ENCODE peak calls at places on chromosomes 3 and 15, in seven cellular contexts. F, O, T, Q, M, D and N are unnamed samples. For H3K36me3, the result is how much of the 10 kb centered on the place peaks cover.

GRCh38 chr3:132596816-132597433 is at the start of gene ACKR4:
- DNase-seq in D (no peak), Q (no peak), O (no peak), T (no peak), M (peak), F (no peak), N (no peak)

GRCh38 chr3:152595975-152596832 is 238.7 kb upstream of the P2RY1 start:
- DNase-seq in T (no peak), F (peak), D (peak), O (peak), Q (peak), M (peak), N (peak)

GRCh38 chr3:127254730-127255129 is 33.1 kb downstream of the PRR20G start:
- DNase-seq in Q (peak), D (no peak), O (no peak), F (no peak), T (no peak), M (peak), N (no peak)

GRCh38 chr15:99507016-99507731 is 58.6 kb upstream of the MEF2A start:
- DNase-seq in O (no peak), F (no peak), D (no peak), T (no peak), M (peak), Q (peak), N (no peak)

GRCh38 chr3:78281381-78281780 is 1241.5 kb downstream of the ROBO2 start:
- DNase-seq in O (no peak), M (no peak), F (no peak), T (no peak), Q (no peak), D (no peak), N (no peak)

GRCh38 chr15:79015416-79015815 is 70.6 kb upstream of the CTSH start:
- DNase-seq in O (no peak), F (no peak), Q (no peak), D (no peak), M (no peak), T (no peak), N (no peak)

GRCh38 chr3:161264771-161265343 is 43.7 kb downstream of the NMD3 start:
- DNase-seq in M (no peak), D (no peak), T (no peak), Q (no peak), F (no peak), O (no peak), N (no peak)

GRCh38 chr3:51937611-51938450 is 3.9 kb downstream of the RRP9 start:
- DNase-seq in T (peak), Q (no peak), D (peak), O (no peak), F (no peak), M (no peak), N (no peak)

GRCh38 chr3:42780398-42780797 is 7.3 kb upstream of the CCDC13 start:
- DNase-seq in D (no peak), T (no peak), O (no peak), M (no peak), F (no peak), Q (no peak), N (no peak)

GRCh38 chr3:104717828-104718196 is 648.9 kb upstream of the ALCAM start:
- DNase-seq in M (peak), O (no peak), D (no peak), F (no peak), Q (no peak), T (no peak), N (no peak)

GRCh38 chr15:41568350-41569017 is 9.5 kb downstream of the TYRO3 start:
- DNase-seq in M (peak), T (no peak), Q (no peak), D (peak), F (no peak), O (no peak), N (no peak)

GRCh38 chr3:183247190-183247589 is 5.9 kb upstream of the B3GNT5 start:
- DNase-seq in O (no peak), F (no peak), M (peak), D (no peak), Q (no peak), T (no peak), N (no peak)

GRCh38 chr15:82847703-82848102 is 38.3 kb downstream of the WHAMM start:
- DNase-seq in O (no peak), T (no peak), D (no peak), Q (no peak), F (no peak), M (no peak), N (no peak)

GRCh38 chr3:179958759-179959158 is 78.0 kb downstream of the PEX5L start:
- DNase-seq in Q (no peak), M (no peak), O (no peak), T (no peak), D (no peak), F (no peak), N (no peak)

GRCh38 chr15:61794881-61795280 is 265.4 kb downstream of the VPS13C start:
- DNase-seq in Q (no peak), D (no peak), M (no peak), O (no peak), F (no peak), T (no peak), N (no peak)

GRCh38 chr3:8581806-8582436 is 62.7 kb downstream of the SSUH2 start:
- DNase-seq in O (no peak), T (no peak), Q (no peak), D (no peak), M (no peak), F (no peak), N (no peak)

GRCh38 chr3:61158152-61158551 is 93.1 kb downstream of the FHIT start:
- DNase-seq in M (no peak), F (no peak), O (no peak), Q (no peak), D (no peak), T (no peak), N (no peak)

GRCh38 chr3:113844622-113845222 is 6.1 kb downstream of the GRAMD1C start:
- DNase-seq in O (no peak), Q (peak), T (no peak), M (peak), F (no peak), D (no peak), N (no peak)

GRCh38 chr3:97495896-97496295 is 268.7 kb upstream of the ARL6 start:
- DNase-seq in D (no peak), F (no peak), M (no peak), T (no peak), Q (no peak), O (no peak), N (no peak)

GRCh38 chr3:183298708-183299153 is 45.7 kb downstream of the B3GNT5 start:
- DNase-seq in F (peak), Q (peak), T (peak), D (no peak), M (peak), O (peak), N (no peak)

GRCh38 chr3:45012577-45012976 is 13.5 kb upstream of the CLEC3B start:
- DNase-seq in Q (no peak), T (no peak), D (no peak), O (no peak), F (no peak), M (no peak), N (no peak)

GRCh38 chr3:13189639-13190375 is 116.6 kb upstream of the IQSEC1 start:
- DNase-seq in T (no peak), F (peak), M (peak), O (no peak), Q (no peak), D (no peak), N (no peak)

GRCh38 chr3:113668015-113668414 is 28.4 kb downstream of the USF3 start:
- DNase-seq in M (peak), F (peak), D (no peak), Q (peak), T (no peak), O (no peak), N (no peak)

GRCh38 chr15:74215958-74216357 is 13.4 kb upstream of the STRA6 start:
- DNase-seq in O (no peak), Q (no peak), M (no peak), F (no peak), T (no peak), D (no peak), N (no peak)

GRCh38 chr3:18758047-18758704 is 333.0 kb upstream of the SATB1 start:
- DNase-seq in Q (peak), O (peak), F (peak), M (peak), D (no peak), T (no peak), N (peak)

GRCh38 chr3:133882986-133883586 is 12.6 kb downstream of the RAB6B start:
- DNase-seq in T (no peak), M (no peak), O (no peak), F (no peak), D (peak), Q (no peak), N (no peak)

GRCh38 chr3:27533718-27534578 is 49.8 kb upstream of the SLC4A7 start:
- DNase-seq in F (peak), D (peak), M (peak), O (peak), T (peak), Q (peak), N (peak)

GRCh38 chr3:195256639-195257453 is 14.1 kb downstream of the XXYLT1 start:
- DNase-seq in D (no peak), T (peak), F (no peak), O (no peak), M (no peak), Q (no peak), N (no peak)

GRCh38 chr3:56930706-56931105 is 129.0 kb upstream of the ARHGEF3 start:
- DNase-seq in T (no peak), O (no peak), D (no peak), F (no peak), Q (peak), M (no peak), N (no peak)

GRCh38 chr3:56928379-56929068 is 126.8 kb upstream of the ARHGEF3 start:
- DNase-seq in M (peak), T (no peak), Q (peak), D (no peak), F (no peak), O (no peak), N (no peak)

GRCh38 chr3:56932858-56933257 is 127.6 kb upstream of the SPATA12 start:
- DNase-seq in F (no peak), M (no peak), Q (no peak), T (no peak), D (no peak), O (no peak), N (no peak)

GRCh38 chr3:56931816-56932215 is 128.6 kb upstream of the SPATA12 start:
- DNase-seq in Q (no peak), D (no peak), F (no peak), M (no peak), T (no peak), O (no peak), N (no peak)

GRCh38 chr3:56929809-56930615 is 128.3 kb upstream of the ARHGEF3 start:
- DNase-seq in M (no peak), O (no peak), Q (no peak), T (no peak), F (no peak), D (no peak), N (no peak)
- H3K4me3 ChIP-seq in M (no peak), O (no peak), Q (no peak), T (no peak), F (no peak), D (no peak), N (no peak)

DNA sequence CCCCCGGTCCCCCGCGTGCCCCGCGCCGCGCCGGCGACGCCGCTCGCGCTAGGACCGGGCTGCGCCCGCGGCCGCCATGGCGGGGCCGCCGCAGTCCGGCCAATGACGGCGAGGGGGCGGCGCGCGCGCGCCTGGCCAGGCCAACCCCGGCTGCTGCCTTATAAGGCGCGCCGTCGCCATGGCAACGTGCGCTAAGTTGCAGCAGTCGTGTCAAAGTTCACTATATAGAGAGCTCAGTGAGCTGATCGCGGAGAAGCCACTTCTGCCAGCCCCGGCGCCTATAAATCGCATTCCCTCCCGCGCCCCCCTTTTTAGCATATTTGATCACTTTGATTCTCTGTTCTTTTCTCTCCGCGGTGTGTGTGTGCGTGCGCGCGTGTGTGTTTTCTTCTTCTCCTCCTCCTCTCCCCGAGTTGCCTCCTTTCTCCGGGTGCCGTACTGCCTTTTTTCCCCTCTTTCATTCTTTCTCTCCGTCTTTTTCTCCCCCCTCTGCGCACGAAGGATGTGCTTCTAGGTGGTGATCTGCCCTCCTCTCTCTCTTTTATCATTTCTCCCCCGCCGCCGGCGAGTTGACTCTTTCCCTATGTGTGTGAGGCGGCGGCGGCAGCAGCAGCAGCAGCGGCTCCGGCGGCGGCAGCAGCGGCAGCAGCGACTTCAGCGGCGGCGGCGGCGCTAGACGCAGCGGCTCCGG is at the start of gene NR2F2:
- DNase-seq in D (peak), T (peak), Q (peak), O (peak), F (peak), M (peak), N (peak)
- TF ChIP-seq CTCF in D (no peak), T (no peak), Q (no peak), O (no peak), F (no peak), M (no peak), N (no peak)

GRCh38 chr3:50044976-50045375 is 43.7 kb upstream of the RBM5 start:
- DNase-seq in F (no peak), O (no peak), T (no peak), M (no peak), D (no peak), Q (no peak), N (no peak)

GRCh38 chr3:50050361-50050760 is 38.4 kb upstream of the RBM5 start:
- DNase-seq in F (no peak), T (no peak), D (no peak), Q (peak), O (no peak), M (peak), N (no peak)

GRCh38 chr3:50047426-50047825 is 41.3 kb upstream of the RBM5 start:
- DNase-seq in O (no peak), M (no peak), Q (no peak), D (no peak), T (no peak), F (no peak), N (no peak)
- H3K36me3 ChIP-seq in O (under half), M (under half), Q (under half), D (half or more), T (under half), F (under half), N (under half)

DNA sequence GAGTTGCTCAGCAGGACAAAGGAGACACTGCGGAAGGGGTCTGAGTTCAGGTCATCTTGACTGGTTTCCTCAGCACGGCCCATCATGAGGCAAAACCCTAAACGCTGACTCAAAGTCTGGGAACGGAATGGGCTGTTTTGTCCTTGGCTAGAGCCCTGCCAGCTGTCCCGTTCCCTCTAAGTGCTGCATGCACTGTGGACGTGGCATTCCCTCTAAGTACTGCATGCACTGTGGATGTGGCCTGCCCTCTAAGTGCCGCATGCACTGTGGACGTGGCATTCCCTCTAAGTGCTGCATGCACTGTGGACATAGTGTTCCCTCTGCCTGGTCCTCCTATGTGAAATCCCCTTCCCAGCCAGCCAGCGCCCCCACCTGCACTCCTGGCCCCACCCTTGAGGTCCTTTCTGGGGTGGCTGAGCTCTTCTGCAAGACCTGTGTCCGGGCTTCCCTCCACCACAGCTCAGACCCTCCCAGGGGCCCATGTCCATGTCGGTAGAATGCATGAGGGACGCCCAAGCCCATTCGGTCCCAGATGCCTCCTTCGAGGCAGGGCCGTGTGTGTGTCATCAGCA is 36.7 kb downstream of the TM2D3 start:
- DNase-seq in D (no peak), O (no peak), F (no peak), T (peak), Q (no peak), M (peak), N (no peak)
- H3K4me3 ChIP-seq in D (no peak), O (no peak), F (no peak), T (no peak), Q (no peak), M (no peak), N (no peak)

GRCh38 chr15:44647036-44647435 is 16.4 kb downstream of the SPG11 start:
- DNase-seq in O (no peak), Q (no peak), D (no peak), M (no peak), F (no peak), T (no peak), N (no peak)
- TF ChIP-seq CTCF in O (no peak), Q (no peak), D (no peak), M (no peak), F (no peak), T (no peak), N (no peak)

GRCh38 chr3:125573216-125573615 is 22.1 kb downstream of the OSBPL11 start:
- DNase-seq in Q (no peak), F (no peak), M (no peak), O (no peak), T (no peak), D (no peak), N (no peak)
- H3K36me3 ChIP-seq in Q (under half), F (under half), M (under half), O (under half), T (half or more), D (half or more), N (under half)

DNA sequence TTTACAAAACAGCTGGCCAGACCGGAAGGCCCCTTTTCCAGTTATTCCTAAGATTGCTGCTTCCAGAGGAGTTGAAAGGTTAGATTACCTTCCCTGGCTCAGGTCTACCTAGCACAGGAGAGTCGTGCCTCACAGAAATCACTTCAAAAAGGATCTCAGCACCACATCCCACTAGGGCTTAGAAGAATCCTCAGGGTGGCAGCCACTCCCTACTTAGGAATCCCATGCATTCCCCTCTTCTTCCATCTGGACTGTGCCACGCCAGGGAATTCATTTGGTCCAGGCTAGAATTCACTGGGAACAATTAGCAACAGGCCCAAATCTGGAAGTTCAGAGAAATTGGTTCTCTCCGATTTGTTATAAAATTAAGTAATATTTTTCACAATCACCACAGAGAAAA is 226.4 kb upstream of the IL12A start:
- DNase-seq in D (no peak), M (no peak), T (no peak), Q (no peak), F (no peak), O (no peak), N (no peak)
- H3K4me3 ChIP-seq in D (no peak), M (no peak), T (peak), Q (no peak), F (no peak), O (no peak), N (no peak)